ENCODE peak calls at places on chromosome 16, in four cellular contexts. One of them, this sample, is unnamed.

GRCh38 chr16:85574672-85575475 is 38.2 kb upstream of the GSE1 start:
- DNase-seq in CD4-positive, alpha-beta T cell: no peak
- DNase-seq in mesothelial cell of epicardium: no peak
- DNase-seq in fibroblast of mammary gland: no peak
- DNase-seq in this sample: no peak

GRCh38 chr16:65071371-65072311 is 50.2 kb downstream of the CDH11 start:
- DNase-seq in CD4-positive, alpha-beta T cell: no peak
- DNase-seq in fibroblast of mammary gland: peak
- DNase-seq in mesothelial cell of epicardium: no peak
- DNase-seq in this sample: peak

GRCh38 chr16:66899945-66900688 is 18.6 kb downstream of the CDH16 start:
- DNase-seq in fibroblast of mammary gland: peak
- DNase-seq in CD4-positive, alpha-beta T cell: no peak
- DNase-seq in mesothelial cell of epicardium: peak
- DNase-seq in this sample: peak

GRCh38 chr16:47004652-47005051 is 31.2 kb upstream of the DNAJA2 start:
- DNase-seq in CD4-positive, alpha-beta T cell: no peak
- DNase-seq in mesothelial cell of epicardium: no peak
- DNase-seq in fibroblast of mammary gland: no peak
- DNase-seq in this sample: no peak

GRCh38 chr16:85506358-85506911 is 106.7 kb upstream of the GSE1 start:
- DNase-seq in fibroblast of mammary gland: no peak
- DNase-seq in mesothelial cell of epicardium: no peak
- DNase-seq in CD4-positive, alpha-beta T cell: no peak
- DNase-seq in this sample: no peak

GRCh38 chr16:4882261-4882632 is 35.0 kb downstream of the UBN1 start:
- DNase-seq in CD4-positive, alpha-beta T cell: no peak
- DNase-seq in mesothelial cell of epicardium: no peak
- DNase-seq in fibroblast of mammary gland: peak
- DNase-seq in this sample: no peak

GRCh38 chr16:31402687-31403086 is 9.6 kb downstream of the ITGAD start:
- DNase-seq in fibroblast of mammary gland: peak
- DNase-seq in mesothelial cell of epicardium: no peak
- DNase-seq in CD4-positive, alpha-beta T cell: no peak
- DNase-seq in this sample: no peak

GRCh38 chr16:21684199-21684598 is 20.4 kb downstream of the OTOA start:
- DNase-seq in mesothelial cell of epicardium: no peak
- DNase-seq in CD4-positive, alpha-beta T cell: peak
- DNase-seq in fibroblast of mammary gland: peak
- DNase-seq in this sample: peak

GRCh38 chr16:82630219-82630618 is 3.5 kb downstream of the CDH13 start:
- DNase-seq in CD4-positive, alpha-beta T cell: no peak
- DNase-seq in fibroblast of mammary gland: no peak
- DNase-seq in mesothelial cell of epicardium: no peak
- DNase-seq in this sample: no peak

GRCh38 chr16:46691720-46692119 is 2.3 kb downstream of the ORC6 start:
- DNase-seq in CD4-positive, alpha-beta T cell: no peak
- DNase-seq in fibroblast of mammary gland: peak
- DNase-seq in mesothelial cell of epicardium: no peak
- DNase-seq in this sample: no peak

GRCh38 chr16:11090947-11091785 is 146.8 kb downstream of the CLEC16A start:
- DNase-seq in mesothelial cell of epicardium: no peak
- DNase-seq in fibroblast of mammary gland: no peak
- DNase-seq in CD4-positive, alpha-beta T cell: no peak
- DNase-seq in this sample: no peak

GRCh38 chr16:81632392-81633146 is 146.5 kb upstream of the PLCG2 start:
- DNase-seq in mesothelial cell of epicardium: no peak
- DNase-seq in CD4-positive, alpha-beta T cell: peak
- DNase-seq in fibroblast of mammary gland: peak
- DNase-seq in this sample: peak

GRCh38 chr16:12439443-12440232 is 364.0 kb downstream of the CPPED1 start:
- DNase-seq in fibroblast of mammary gland: no peak
- DNase-seq in mesothelial cell of epicardium: no peak
- DNase-seq in CD4-positive, alpha-beta T cell: no peak
- DNase-seq in this sample: no peak

GRCh38 chr16:30054959-30055553 is 10.5 kb upstream of the ALDOA start:
- DNase-seq in CD4-positive, alpha-beta T cell: peak
- DNase-seq in mesothelial cell of epicardium: no peak
- DNase-seq in fibroblast of mammary gland: no peak
- DNase-seq in this sample: peak

GRCh38 chr16:71214771-71215381 is 15.6 kb downstream of the HYDIN start:
- DNase-seq in mesothelial cell of epicardium: no peak
- DNase-seq in fibroblast of mammary gland: peak
- DNase-seq in CD4-positive, alpha-beta T cell: no peak
- DNase-seq in this sample: no peak

GRCh38 chr16:30005341-30006094 is 5.3 kb downstream of the DOC2A start:
- DNase-seq in CD4-positive, alpha-beta T cell: no peak
- DNase-seq in fibroblast of mammary gland: peak
- DNase-seq in mesothelial cell of epicardium: no peak
- DNase-seq in this sample: no peak

GRCh38 chr16:69861276-69862030 is 89.7 kb upstream of the CLEC18A start:
- DNase-seq in CD4-positive, alpha-beta T cell: no peak
- DNase-seq in fibroblast of mammary gland: peak
- DNase-seq in mesothelial cell of epicardium: no peak
- DNase-seq in this sample: peak

GRCh38 chr16:80739523-80739922 is 64.9 kb downstream of the CDYL2 start:
- DNase-seq in mesothelial cell of epicardium: no peak
- DNase-seq in fibroblast of mammary gland: no peak
- DNase-seq in CD4-positive, alpha-beta T cell: no peak
- DNase-seq in this sample: no peak

GRCh38 chr16:69485361-69485760 is 60.9 kb downstream of the CYB5B start:
- DNase-seq in mesothelial cell of epicardium: no peak
- DNase-seq in fibroblast of mammary gland: no peak
- DNase-seq in CD4-positive, alpha-beta T cell: no peak
- DNase-seq in this sample: no peak

DNA sequence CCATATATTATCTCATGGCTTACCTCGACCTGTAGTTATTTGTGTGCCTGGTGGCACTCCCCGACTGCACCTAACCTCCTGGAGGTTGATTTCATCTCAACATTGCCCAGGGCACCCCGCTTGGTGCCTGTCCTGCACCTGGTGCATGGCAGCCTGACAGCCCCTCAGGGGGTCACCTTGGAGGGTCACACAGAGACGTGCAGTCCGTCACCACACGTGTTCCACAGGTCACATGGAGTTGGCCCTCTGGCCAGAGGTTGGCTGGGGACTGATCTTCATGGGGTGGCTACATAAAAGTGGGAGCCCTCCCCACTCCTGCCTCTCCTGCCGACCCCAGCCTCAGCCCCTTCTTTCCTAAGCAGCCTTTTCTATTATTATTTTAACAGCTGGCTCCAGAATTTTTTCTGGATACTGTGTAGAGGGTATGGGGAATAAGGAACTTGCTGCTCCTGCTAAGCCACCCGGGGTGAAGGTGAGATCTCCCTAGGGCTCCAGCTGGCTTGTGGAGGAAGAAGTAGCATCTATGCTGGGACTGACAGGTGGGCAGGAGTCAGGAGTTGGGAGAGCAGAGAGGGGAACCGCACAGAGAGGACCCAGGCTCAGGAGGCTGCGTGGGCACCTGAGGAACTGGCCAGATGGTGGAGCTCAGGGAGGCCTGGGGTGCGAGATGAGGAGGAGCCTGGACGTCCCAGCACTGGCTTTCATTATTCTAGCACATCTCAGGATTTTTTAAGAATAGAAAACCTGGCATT is 12.5 kb upstream of the NKD1 start:
- DNase-seq in CD4-positive, alpha-beta T cell: no peak
- DNase-seq in fibroblast of mammary gland: no peak
- DNase-seq in mesothelial cell of epicardium: peak
- DNase-seq in this sample: no peak
- TF ChIP-seq CTCF in CD4-positive, alpha-beta T cell: no peak
- TF ChIP-seq CTCF in fibroblast of mammary gland: no peak
- TF ChIP-seq CTCF in mesothelial cell of epicardium: no peak
- TF ChIP-seq CTCF in this sample: no peak

DNA sequence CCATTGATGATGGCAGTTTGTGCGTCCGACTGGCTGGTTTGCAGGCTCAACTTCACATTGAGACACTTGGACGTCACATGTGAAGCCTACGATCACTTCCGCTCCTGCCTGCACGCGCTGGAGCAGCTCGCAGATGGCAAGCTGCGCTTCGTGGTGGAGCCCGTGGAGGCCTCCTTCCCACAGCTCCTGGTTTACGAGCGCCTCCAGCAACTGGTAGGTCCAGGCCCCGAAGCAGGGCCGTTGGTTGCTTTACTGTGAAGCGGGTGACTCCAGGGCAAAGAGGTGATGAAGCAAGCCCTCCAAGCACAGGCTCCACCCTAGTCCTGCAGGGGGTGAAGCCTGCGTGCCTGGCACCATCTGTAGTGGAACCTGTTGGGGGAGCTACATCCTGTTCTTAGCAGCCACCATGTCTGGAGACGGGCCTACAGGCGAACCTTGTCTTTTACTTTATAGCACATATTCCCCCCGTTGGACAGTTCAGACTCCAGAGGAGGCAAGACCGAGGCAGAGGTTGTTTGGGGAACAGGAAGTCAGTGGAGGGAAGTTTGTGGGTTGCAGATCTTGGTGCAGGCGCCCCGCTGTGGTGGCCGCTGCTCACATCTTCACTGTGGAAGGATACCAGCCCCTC is 23.1 kb downstream of the METTL22 start:
- DNase-seq in fibroblast of mammary gland: no peak
- DNase-seq in CD4-positive, alpha-beta T cell: no peak
- DNase-seq in mesothelial cell of epicardium: no peak
- DNase-seq in this sample: no peak
- TF ChIP-seq CTCF in fibroblast of mammary gland: no peak
- TF ChIP-seq CTCF in CD4-positive, alpha-beta T cell: peak
- TF ChIP-seq CTCF in mesothelial cell of epicardium: no peak
- TF ChIP-seq CTCF in this sample: no peak

DNA sequence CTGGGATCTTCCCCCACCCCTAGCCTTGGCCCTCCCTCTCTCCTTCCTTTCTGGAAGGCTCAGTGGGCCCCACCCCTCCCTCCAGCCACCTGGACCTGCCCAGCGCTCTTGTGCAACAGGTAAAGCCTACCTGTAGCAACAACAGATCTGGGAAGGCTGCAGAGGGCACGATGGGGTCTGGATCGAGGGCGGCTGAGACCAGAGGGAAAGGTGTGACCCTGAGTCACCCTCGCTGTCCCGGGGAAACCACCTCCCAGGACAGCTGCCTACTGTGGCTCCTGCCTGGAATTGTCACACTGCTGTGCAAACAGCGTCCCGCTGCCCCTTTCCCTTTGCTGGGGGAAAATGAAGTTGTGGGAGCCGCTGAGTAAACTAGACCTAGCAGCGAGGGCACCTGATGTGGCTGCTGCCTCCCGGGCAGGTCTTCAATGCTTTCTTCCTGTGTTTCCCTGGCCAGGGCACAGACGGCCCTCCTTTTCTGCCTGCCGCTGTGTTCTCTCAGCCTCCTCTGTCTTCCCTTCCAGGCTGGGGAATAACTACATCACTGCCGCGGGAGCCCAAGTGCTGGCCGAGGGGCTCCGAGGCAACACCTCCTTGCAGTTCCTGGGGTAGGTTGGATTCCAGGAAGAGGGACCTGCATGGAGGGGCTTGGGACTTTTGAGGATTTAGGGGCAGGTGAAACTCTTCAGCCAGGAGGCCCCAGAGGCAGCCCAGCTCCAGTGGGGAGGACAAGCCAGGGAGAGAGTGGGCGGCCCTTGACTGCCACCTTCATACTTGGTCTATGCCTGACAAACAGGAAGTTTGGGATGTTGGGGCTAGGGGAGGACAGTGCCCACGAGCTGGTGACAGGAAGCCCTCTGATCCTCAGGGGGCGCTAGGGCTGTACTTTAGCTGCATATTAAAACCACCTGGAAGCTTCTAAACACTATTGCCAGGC is 22.2 kb upstream of the CYLD start:
- DNase-seq in CD4-positive, alpha-beta T cell: no peak
- DNase-seq in mesothelial cell of epicardium: no peak
- DNase-seq in fibroblast of mammary gland: no peak
- DNase-seq in this sample: peak
- TF ChIP-seq CTCF in CD4-positive, alpha-beta T cell: peak
- TF ChIP-seq CTCF in mesothelial cell of epicardium: no peak
- TF ChIP-seq CTCF in fibroblast of mammary gland: no peak
- TF ChIP-seq CTCF in this sample: no peak

DNA sequence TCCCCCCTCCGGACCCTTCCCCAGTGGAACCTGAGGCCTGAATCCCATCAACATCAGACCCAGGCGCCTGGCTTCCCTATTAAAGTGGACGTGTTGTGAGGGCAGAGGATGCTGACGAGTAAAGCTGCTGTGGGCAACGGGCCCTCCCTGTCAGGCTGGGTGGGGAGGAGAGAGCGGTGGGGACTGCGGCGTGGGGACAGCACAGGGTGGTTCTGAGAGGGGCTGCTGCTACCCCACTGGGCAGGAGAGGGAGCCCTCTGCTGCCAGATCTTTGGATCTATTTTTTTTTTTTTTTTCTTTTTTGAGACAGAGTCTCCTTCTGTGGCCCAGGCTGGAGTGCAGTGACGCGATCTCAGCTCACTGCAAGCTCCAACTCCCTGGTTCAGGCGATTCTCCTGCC is 5.9 kb downstream of the CA5A start:
- DNase-seq in fibroblast of mammary gland: no peak
- DNase-seq in mesothelial cell of epicardium: no peak
- DNase-seq in CD4-positive, alpha-beta T cell: no peak
- DNase-seq in this sample: no peak
- TF ChIP-seq CTCF in fibroblast of mammary gland: peak
- TF ChIP-seq CTCF in mesothelial cell of epicardium: peak
- TF ChIP-seq CTCF in CD4-positive, alpha-beta T cell: no peak
- TF ChIP-seq CTCF in this sample: no peak

GRCh38 chr16:50393461-50394214 is 24.9 kb upstream of the BRD7 start:
- DNase-seq in CD4-positive, alpha-beta T cell: no peak
- DNase-seq in mesothelial cell of epicardium: no peak
- DNase-seq in fibroblast of mammary gland: peak
- DNase-seq in this sample: no peak

GRCh38 chr16:50389900-50390896 is 21.4 kb upstream of the BRD7 start:
- DNase-seq in CD4-positive, alpha-beta T cell: no peak
- DNase-seq in fibroblast of mammary gland: no peak
- DNase-seq in mesothelial cell of epicardium: no peak
- DNase-seq in this sample: no peak

GRCh38 chr16:50388491-50388890 is 19.7 kb upstream of the BRD7 start:
- DNase-seq in mesothelial cell of epicardium: no peak
- DNase-seq in CD4-positive, alpha-beta T cell: no peak
- DNase-seq in fibroblast of mammary gland: no peak
- DNase-seq in this sample: no peak

GRCh38 chr16:50394215-50394802 is 25.5 kb upstream of the BRD7 start:
- DNase-seq in mesothelial cell of epicardium: no peak
- DNase-seq in fibroblast of mammary gland: no peak
- DNase-seq in CD4-positive, alpha-beta T cell: no peak
- DNase-seq in this sample: no peak

DNA sequence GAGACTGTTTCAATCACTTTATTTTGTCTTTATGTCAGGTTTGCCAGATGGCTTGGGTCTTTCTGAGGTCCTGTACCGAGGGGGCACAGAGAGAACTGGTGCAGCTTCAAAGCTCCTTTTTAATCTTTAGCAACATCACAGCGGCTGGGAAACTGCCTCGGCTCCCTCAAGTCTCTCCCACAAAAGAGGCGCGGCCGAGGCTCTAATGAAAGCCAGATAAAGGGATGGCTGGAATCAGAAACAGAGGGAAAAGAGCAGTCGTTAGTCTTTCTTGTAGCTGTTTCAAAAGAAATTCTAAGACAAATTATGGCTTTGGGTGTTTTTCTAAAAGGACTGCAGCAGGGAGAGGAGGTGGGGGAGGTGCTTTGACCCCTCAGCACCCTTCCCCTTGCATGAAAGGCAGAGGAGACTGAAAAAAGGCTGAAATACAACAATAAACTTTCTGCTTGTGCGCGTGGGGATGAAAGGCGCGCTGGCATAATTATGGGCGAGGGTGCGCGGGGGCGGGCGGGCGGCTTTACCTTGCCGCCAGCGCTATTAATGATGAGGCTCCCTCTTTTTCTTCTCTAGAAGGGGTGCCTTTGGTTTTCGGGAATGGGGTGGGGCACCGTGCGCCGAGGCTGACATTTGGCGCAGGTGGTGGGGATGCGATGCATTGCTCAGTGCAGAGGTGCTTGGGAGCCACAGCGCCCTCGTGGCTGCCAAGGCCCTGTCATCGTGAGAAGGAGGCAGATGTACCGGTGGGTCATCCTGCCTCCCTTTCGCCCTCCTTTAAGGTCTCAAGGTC is 22.3 kb upstream of the BRD7 start:
- DNase-seq in CD4-positive, alpha-beta T cell: no peak
- DNase-seq in mesothelial cell of epicardium: no peak
- DNase-seq in fibroblast of mammary gland: no peak
- DNase-seq in this sample: no peak
- TF ChIP-seq CTCF in CD4-positive, alpha-beta T cell: no peak
- TF ChIP-seq CTCF in mesothelial cell of epicardium: no peak
- TF ChIP-seq CTCF in fibroblast of mammary gland: no peak
- TF ChIP-seq CTCF in this sample: no peak

This sample was measured in colonic mucosa.